ENCODE peak calls at places on chromosomes 5 and 9, in eight cellular contexts. S is amniotic epithelial cell; Y is cardiac fibroblast; X is astrocyte of the hippocampus; A is non-pigmented ciliary epithelial cell; G is left ventricle myocardium inferior; P is stimulated activated naive B cell treated with anti-CD40 and anti-IgM and Interleukin-4, amounts not matched to agents 10 μg/mL and 1 μg/mL and 100 μg/mL, for 72 hours; Z is mesenteric fat pad. T is an unnamed sample.

GRCh38 chr5:54087436-54087835 is 222.9 kb downstream of the ARL15 start:
- DNase-seq in A (peak), Z (no peak), G (no peak), P (no peak), S (peak), Y (peak), X (peak), T (no peak)

GRCh38 chr5:122165574-122166021 is 36.3 kb downstream of the ZNF474 start:
- DNase-seq in S (peak), P (no peak), X (no peak), Z (no peak), Y (peak), A (no peak), G (no peak), T (no peak)

GRCh38 chr5:118553662-118554061 is 434.7 kb downstream of the DTWD2 start:
- DNase-seq in X (peak), G (peak), Z (no peak), A (peak), Y (peak), S (no peak), P (no peak), T (no peak)

GRCh38 chr9:131986576-131986975 is 93.1 kb downstream of the MED27 start:
- DNase-seq in Y (no peak), Z (no peak), S (no peak), A (no peak), P (no peak), G (no peak), X (no peak), T (no peak)

GRCh38 chr9:136614967-136615623 is 47.6 kb upstream of the EGFL7 start:
- DNase-seq in Z (no peak), A (no peak), P (no peak), X (no peak), Y (no peak), S (no peak), G (peak), T (no peak)

GRCh38 chr5:111675540-111675939 is 81.5 kb downstream of the NREP start:
- DNase-seq in P (no peak), A (no peak), S (no peak), Z (no peak), G (no peak), Y (no peak), X (no peak), T (no peak)

GRCh38 chr9:15246688-15247087 is 60.3 kb downstream of the TTC39B start:
- DNase-seq in P (no peak), X (no peak), Y (peak), G (no peak), A (no peak), Z (no peak), S (no peak), T (no peak)

GRCh38 chr5:89396262-89396975 is 513.4 kb upstream of the MEF2C start:
- DNase-seq in P (no peak), Z (no peak), X (peak), Y (peak), A (no peak), G (no peak), S (peak), T (no peak)

GRCh38 chr5:7597058-7597457 is 201.1 kb downstream of the ADCY2 start:
- DNase-seq in X (peak), G (no peak), P (no peak), A (no peak), S (no peak), Y (no peak), Z (no peak), T (no peak)

GRCh38 chr9:116181853-116182610 is 28.4 kb downstream of the PAPPA start:
- DNase-seq in Y (peak), P (no peak), G (no peak), Z (no peak), X (no peak), A (no peak), S (peak), T (no peak)

GRCh38 chr5:18881615-18882014 is 1106.4 kb downstream of the CDH18 start:
- DNase-seq in A (no peak), X (no peak), G (no peak), Z (no peak), Y (no peak), S (no peak), P (no peak), T (no peak)

GRCh38 chr9:134800791-134801339 is 79.7 kb upstream of the FCN2 start:
- DNase-seq in A (no peak), Y (no peak), Z (no peak), G (peak), P (no peak), X (no peak), S (peak), T (no peak)

GRCh38 chr5:78613756-78614155 is 34.8 kb downstream of the LHFPL2 start:
- DNase-seq in Z (no peak), A (no peak), G (no peak), S (no peak), Y (no peak), P (no peak), X (no peak), T (no peak)

T was measured in hypothalamus.